ENCODE peak calls at places on chromosomes 7 and 10, in eight cellular contexts. C, H, R, B, A, O, U and Y are unnamed samples.

GRCh38 chr7:28411876-28412662 is at the start of gene CREB5:
- DNase-seq in C (no peak), H (no peak), R (no peak), B (no peak), A (no peak), O (no peak), U (no peak), Y (no peak)

GRCh38 chr10:103451871-103452713 is at the start of gene CALHM2:
- DNase-seq in C (peak; percentile 85), H (peak; percentile 90), R (peak; percentile 74), B (peak; percentile 85), A (no peak), O (peak; percentile 79), U (peak; percentile 74), Y (peak; percentile 92)

GRCh38 chr7:111098011-111098925 is 7.3 kb downstream of the LRRN3 start:
- DNase-seq in C (no peak), H (no peak), R (peak; percentile 20), B (peak; percentile 27), A (peak; percentile 40), O (peak; percentile 11), U (peak; percentile 61), Y (no peak)

GRCh38 chr7:27210441-27211083 is 10.7 kb upstream of the HOXA13 start:
- DNase-seq in C (peak; percentile 59), H (peak; percentile 80), R (peak; percentile 29), B (peak; percentile 56), A (no peak), O (no peak), U (peak; percentile 24), Y (peak; percentile 79)

GRCh38 chr10:73529089-73529832 is 33.4 kb upstream of the PPP3CB start:
- DNase-seq in C (peak; percentile 71), H (peak; percentile 71), R (peak; percentile 35), B (no peak), A (peak; percentile 39), O (no peak), U (peak; percentile 83), Y (peak; percentile 82)

GRCh38 chr7:75595766-75596165 is 103.6 kb downstream of the SPDYE5 start:
- DNase-seq in C (no peak), H (no peak), R (no peak), B (no peak), A (no peak), O (no peak), U (no peak), Y (no peak)

GRCh38 chr10:124983321-124983720 is 41.4 kb downstream of the ZRANB1 start:
- DNase-seq in C (no peak), H (no peak), R (no peak), B (no peak), A (no peak), O (no peak), U (peak; percentile 41), Y (no peak)

GRCh38 chr10:111515264-111515663 is 438.4 kb downstream of the ADRA2A start:
- DNase-seq in C (no peak), H (no peak), R (no peak), B (no peak), A (no peak), O (no peak), U (no peak), Y (no peak)

GRCh38 chr7:156203923-156204322 is 391.7 kb upstream of the SHH start:
- DNase-seq in C (no peak), H (no peak), R (no peak), B (no peak), A (no peak), O (no peak), U (no peak), Y (no peak)

GRCh38 chr7:4030346-4030745 is 651.7 kb upstream of the FOXK1 start:
- DNase-seq in C (no peak), H (no peak), R (no peak), B (no peak), A (no peak), O (no peak), U (no peak), Y (no peak)

GRCh38 chr10:60141916-60142559 is 235.7 kb upstream of the CCDC6 start:
- DNase-seq in C (no peak), H (no peak), R (no peak), B (no peak), A (no peak), O (no peak), U (no peak), Y (no peak)

GRCh38 chr10:72254891-72255568 is 18.7 kb upstream of the DDIT4 start:
- DNase-seq in C (peak; percentile 45), H (peak; percentile 84), R (peak; percentile 74), B (peak; percentile 94), A (peak; percentile 49), O (peak; percentile 90), U (peak; percentile 77), Y (peak; percentile 54)

GRCh38 chr10:58807631-58808024 is 295.0 kb downstream of the BICC1 start:
- DNase-seq in C (no peak), H (peak; percentile 37), R (no peak), B (no peak), A (no peak), O (no peak), U (peak; percentile 46), Y (no peak)

GRCh38 chr7:107995184-107996071 is 7.5 kb downstream of the LAMB1 start:
- DNase-seq in C (no peak), H (peak; percentile 32), R (no peak), B (peak; percentile 59), A (peak; percentile 41), O (no peak), U (peak; percentile 91), Y (no peak)

GRCh38 chr10:98378722-98379121 is 36.3 kb downstream of the PYROXD2 start:
- DNase-seq in C (no peak), H (no peak), R (no peak), B (no peak), A (no peak), O (no peak), U (peak; percentile 40), Y (no peak)

GRCh38 chr10:5512881-5513698 is 11.7 kb upstream of the CALML3 start:
- DNase-seq in C (no peak), H (no peak), R (no peak), B (no peak), A (no peak), O (no peak), U (no peak), Y (no peak)

GRCh38 chr10:51312817-51313216 is 238.5 kb downstream of the PRKG1 start:
- DNase-seq in C (no peak), H (no peak), R (no peak), B (no peak), A (no peak), O (no peak), U (no peak), Y (no peak)

GRCh38 chr10:35092851-35093250 is 2.7 kb upstream of the CUL2 start:
- DNase-seq in C (no peak), H (no peak), R (no peak), B (no peak), A (no peak), O (no peak), U (no peak), Y (no peak)

GRCh38 chr7:142332421-142332820 is 74.6 kb upstream of the PRSS58 start:
- DNase-seq in C (no peak), H (no peak), R (no peak), B (no peak), A (no peak), O (no peak), U (no peak), Y (no peak)

GRCh38 chr10:101014966-101015581 is 15.5 kb downstream of the LZTS2 start:
- DNase-seq in C (no peak), H (peak; percentile 88), R (no peak), B (no peak), A (no peak), O (no peak), U (peak; percentile 90), Y (no peak)

GRCh38 chr7:151566897-151567320 is 47.2 kb upstream of the RHEB start:
- DNase-seq in C (no peak), H (peak; percentile 57), R (no peak), B (no peak), A (no peak), O (no peak), U (peak; percentile 87), Y (no peak)

GRCh38 chr10:117818696-117819095 is 228.0 kb downstream of the RAB11FIP2 start:
- DNase-seq in C (no peak), H (no peak), R (no peak), B (no peak), A (no peak), O (no peak), U (no peak), Y (no peak)

GRCh38 chr10:132503581-132504421 is 33.8 kb upstream of the INPP5A start:
- DNase-seq in C (no peak), H (no peak), R (no peak), B (peak; percentile 22), A (no peak), O (no peak), U (no peak), Y (no peak)

GRCh38 chr10:116169782-116170181 is 103.2 kb downstream of the GFRA1 start:
- DNase-seq in C (no peak), H (no peak), R (no peak), B (no peak), A (no peak), O (no peak), U (no peak), Y (no peak)

GRCh38 chr10:4270116-4270515 is 485.1 kb upstream of the KLF6 start:
- DNase-seq in C (no peak), H (peak; percentile 46), R (no peak), B (no peak), A (no peak), O (no peak), U (peak; percentile 91), Y (no peak)

GRCh38 chr10:97412891-97413304 is 11.8 kb upstream of the RRP12 start:
- DNase-seq in C (no peak), H (no peak), R (no peak), B (no peak), A (no peak), O (no peak), U (no peak), Y (no peak)

GRCh38 chr7:22302951-22303423 is 54.0 kb downstream of the RAPGEF5 start:
- DNase-seq in C (no peak), H (no peak), R (no peak), B (no peak), A (no peak), O (no peak), U (peak; percentile 37), Y (no peak)

GRCh38 chr7:133530682-133531081 is 277.8 kb downstream of the EXOC4 start:
- DNase-seq in C (no peak), H (no peak), R (no peak), B (no peak), A (no peak), O (no peak), U (peak; percentile 71), Y (no peak)

GRCh38 chr10:132229834-132230556 is 43.2 kb downstream of the DPYSL4 start:
- DNase-seq in C (peak; percentile 31), H (no peak), R (peak; percentile 38), B (peak; percentile 49), A (no peak), O (peak; percentile 43), U (no peak), Y (peak; percentile 84)

GRCh38 chr10:74056081-74056818 is 58.3 kb downstream of the VCL start:
- DNase-seq in C (no peak), H (no peak), R (no peak), B (no peak), A (no peak), O (no peak), U (peak; percentile 77), Y (peak; percentile 42)

GRCh38 chr7:24956021-24956420 is 24.0 kb downstream of the OSBPL3 start:
- DNase-seq in C (no peak), H (no peak), R (no peak), B (no peak), A (no peak), O (no peak), U (peak; percentile 61), Y (no peak)

GRCh38 chr7:90312745-90313144 is 8.4 kb downstream of the FAM237B start:
- DNase-seq in C (no peak), H (no peak), R (no peak), B (no peak), A (no peak), O (no peak), U (peak; percentile 23), Y (no peak)

GRCh38 chr10:48511066-48511854 is 93.6 kb downstream of the ARHGAP22 start:
- DNase-seq in C (no peak), H (no peak), R (no peak), B (no peak), A (no peak), O (no peak), U (no peak), Y (no peak)

GRCh38 chr7:112411186-112411795 is 39.0 kb upstream of the IFRD1 start:
- DNase-seq in C (no peak), H (peak; percentile 54), R (no peak), B (no peak), A (peak; percentile 48), O (peak; percentile 24), U (peak; percentile 39), Y (no peak)